ENCODE peak calls at places on chromosomes 3 and 15, in eight cellular contexts. One of them, this sample, is unnamed.
A peak's percentile ranks its signal among the peaks of the same experiment; 100 is the strongest.

GRCh38 chr3:45103753-45104714 is 42.1 kb downstream of the CDCP1 start:
- DNase-seq in mammary epithelial cell: no peak
- DNase-seq in neural progenitor cell: no peak
- DNase-seq in PC-3: no peak
- DNase-seq in IMR-90: no peak
- DNase-seq in neuronal stem cell: no peak
- DNase-seq in PC-9: no peak
- DNase-seq in fibroblast of lung: no peak
- DNase-seq in this sample: no peak

GRCh38 chr3:171673951-171674350 is 136.3 kb downstream of the PLD1 start:
- DNase-seq in PC-9: no peak
- DNase-seq in mammary epithelial cell: no peak
- DNase-seq in neuronal stem cell: no peak
- DNase-seq in fibroblast of lung: no peak
- DNase-seq in neural progenitor cell: no peak
- DNase-seq in PC-3: no peak
- DNase-seq in IMR-90: no peak
- DNase-seq in this sample: no peak

GRCh38 chr3:31968927-31969418 is 12.1 kb downstream of the OSBPL10 start:
- DNase-seq in PC-9: peak; percentile 83
- DNase-seq in fibroblast of lung: peak; percentile 100
- DNase-seq in neuronal stem cell: peak; percentile 30
- DNase-seq in mammary epithelial cell: peak; percentile 97
- DNase-seq in IMR-90: peak; percentile 93
- DNase-seq in neural progenitor cell: peak; percentile 73
- DNase-seq in PC-3: peak; percentile 97
- DNase-seq in this sample: peak; percentile 80

GRCh38 chr3:10283638-10284037 is 9.1 kb downstream of the GHRL start:
- DNase-seq in mammary epithelial cell: no peak
- DNase-seq in PC-9: no peak
- DNase-seq in IMR-90: no peak
- DNase-seq in neural progenitor cell: no peak
- DNase-seq in fibroblast of lung: no peak
- DNase-seq in PC-3: no peak
- DNase-seq in neuronal stem cell: no peak
- DNase-seq in this sample: no peak

GRCh38 chr3:46731795-46732194 is 14.1 kb upstream of the PRSS50 start:
- DNase-seq in mammary epithelial cell: no peak
- DNase-seq in fibroblast of lung: no peak
- DNase-seq in PC-3: no peak
- DNase-seq in PC-9: no peak
- DNase-seq in neural progenitor cell: no peak
- DNase-seq in IMR-90: no peak
- DNase-seq in neuronal stem cell: no peak
- DNase-seq in this sample: no peak

GRCh38 chr3:61663728-61664492 is 102.5 kb downstream of the PTPRG start:
- DNase-seq in fibroblast of lung: peak; percentile 96
- DNase-seq in neuronal stem cell: no peak
- DNase-seq in mammary epithelial cell: peak; percentile 71
- DNase-seq in neural progenitor cell: peak; percentile 23
- DNase-seq in PC-3: peak; percentile 4
- DNase-seq in PC-9: peak; percentile 79
- DNase-seq in IMR-90: peak; percentile 97
- DNase-seq in this sample: peak; percentile 92

GRCh38 chr3:156628836-156629618 is 45.4 kb upstream of the TIPARP start:
- DNase-seq in PC-3: peak; percentile 15
- DNase-seq in IMR-90: no peak
- DNase-seq in neural progenitor cell: no peak
- DNase-seq in PC-9: peak; percentile 89
- DNase-seq in fibroblast of lung: no peak
- DNase-seq in neuronal stem cell: no peak
- DNase-seq in mammary epithelial cell: no peak
- DNase-seq in this sample: no peak

GRCh38 chr3:178267158-178267838 is 268.9 kb upstream of the KCNMB2 start:
- DNase-seq in PC-3: no peak
- DNase-seq in fibroblast of lung: peak; percentile 44
- DNase-seq in PC-9: no peak
- DNase-seq in neuronal stem cell: no peak
- DNase-seq in mammary epithelial cell: no peak
- DNase-seq in neural progenitor cell: no peak
- DNase-seq in IMR-90: peak; percentile 28
- DNase-seq in this sample: peak; percentile 10

GRCh38 chr3:47227678-47228077 is 54.9 kb downstream of the KIF9 start:
- DNase-seq in neuronal stem cell: no peak
- DNase-seq in PC-9: no peak
- DNase-seq in PC-3: no peak
- DNase-seq in IMR-90: no peak
- DNase-seq in mammary epithelial cell: no peak
- DNase-seq in neural progenitor cell: no peak
- DNase-seq in fibroblast of lung: no peak
- DNase-seq in this sample: no peak

GRCh38 chr3:116000315-116000714 is 377.0 kb downstream of the GAP43 start:
- DNase-seq in PC-9: no peak
- DNase-seq in neuronal stem cell: no peak
- DNase-seq in IMR-90: peak; percentile 99
- DNase-seq in PC-3: peak; percentile 93
- DNase-seq in mammary epithelial cell: peak; percentile 95
- DNase-seq in neural progenitor cell: no peak
- DNase-seq in fibroblast of lung: peak; percentile 97
- DNase-seq in this sample: peak; percentile 45

GRCh38 chr15:94655249-94655648 is 423.9 kb downstream of the MCTP2 start:
- DNase-seq in neural progenitor cell: no peak
- DNase-seq in PC-9: no peak
- DNase-seq in PC-3: no peak
- DNase-seq in mammary epithelial cell: peak; percentile 6
- DNase-seq in IMR-90: no peak
- DNase-seq in neuronal stem cell: no peak
- DNase-seq in fibroblast of lung: no peak
- DNase-seq in this sample: no peak

GRCh38 chr3:43893721-43894120 is 203.0 kb downstream of the ABHD5 start:
- DNase-seq in neuronal stem cell: no peak
- DNase-seq in neural progenitor cell: no peak
- DNase-seq in PC-9: no peak
- DNase-seq in IMR-90: no peak
- DNase-seq in fibroblast of lung: peak; percentile 36
- DNase-seq in mammary epithelial cell: no peak
- DNase-seq in PC-3: no peak
- DNase-seq in this sample: peak; percentile 89
- H3K4me3 ChIP-seq in neuronal stem cell: peak overlapping the region; percentile 70
- H3K4me3 ChIP-seq in neural progenitor cell: peak overlapping the region; percentile 43
- H3K4me3 ChIP-seq in PC-9: peak overlapping the region; percentile 52
- H3K4me3 ChIP-seq in IMR-90: peak overlapping the region; percentile 46
- H3K4me3 ChIP-seq in fibroblast of lung: peak overlapping the region; percentile 58
- H3K4me3 ChIP-seq in mammary epithelial cell: peak overlapping the region; percentile 47
- H3K4me3 ChIP-seq in PC-3: no peak overlapping the region
- H3K4me3 ChIP-seq in this sample: peak overlapping the region; percentile 78

GRCh38 chr3:23637339-23637738 is 168.4 kb upstream of the UBE2E1 start:
- DNase-seq in fibroblast of lung: no peak
- DNase-seq in neural progenitor cell: no peak
- DNase-seq in PC-9: no peak
- DNase-seq in mammary epithelial cell: no peak
- DNase-seq in neuronal stem cell: no peak
- DNase-seq in IMR-90: no peak
- DNase-seq in PC-3: no peak
- DNase-seq in this sample: no peak

GRCh38 chr3:23629181-23629893 is 176.4 kb upstream of the UBE2E1 start:
- DNase-seq in fibroblast of lung: peak; percentile 90
- DNase-seq in PC-9: no peak
- DNase-seq in PC-3: peak; percentile 77
- DNase-seq in neuronal stem cell: no peak
- DNase-seq in neural progenitor cell: no peak
- DNase-seq in IMR-90: peak; percentile 71
- DNase-seq in mammary epithelial cell: peak; percentile 32
- DNase-seq in this sample: no peak

DNA sequence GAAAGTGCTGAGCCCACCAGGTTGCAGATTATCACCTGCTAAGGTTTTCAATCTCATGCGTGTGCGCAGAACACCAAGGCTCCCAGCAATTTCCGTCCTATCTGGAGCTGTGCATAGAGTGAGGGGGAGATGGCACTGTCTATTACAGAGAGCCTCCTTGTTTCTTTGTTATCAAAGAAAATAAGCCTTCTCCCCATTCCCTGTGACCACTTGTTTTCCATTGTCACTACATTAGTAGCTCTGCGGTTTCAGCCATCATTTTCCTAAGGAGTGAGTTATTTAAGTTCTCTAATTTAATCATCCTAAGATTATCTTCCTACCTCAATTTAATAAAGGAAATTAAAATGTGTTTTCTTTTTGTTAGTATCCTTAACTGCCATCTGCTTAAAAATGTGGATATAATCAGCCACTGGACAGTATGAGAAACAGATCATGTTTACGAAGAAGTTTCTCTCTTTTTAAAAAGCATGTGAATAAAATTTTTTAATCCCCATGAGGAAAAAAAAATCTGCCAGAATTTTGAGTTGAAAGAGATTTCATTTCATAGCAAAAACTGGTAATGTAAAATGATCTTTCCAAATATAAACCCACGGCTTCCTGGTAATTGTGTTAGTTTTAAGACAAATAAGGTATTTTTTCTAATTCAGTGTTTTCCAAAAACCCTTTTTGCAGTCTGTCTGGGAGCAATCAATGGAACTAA is 172.3 kb upstream of the UBE2E1 start:
- DNase-seq in neural progenitor cell: no peak
- DNase-seq in IMR-90: no peak
- DNase-seq in neuronal stem cell: no peak
- DNase-seq in PC-9: no peak
- DNase-seq in fibroblast of lung: no peak
- DNase-seq in mammary epithelial cell: no peak
- DNase-seq in PC-3: no peak
- DNase-seq in this sample: no peak
- H2AFZ ChIP-seq in neural progenitor cell: peak overlapping the region; percentile 68
- H2AFZ ChIP-seq in IMR-90: no peak overlapping the region
- H2AFZ ChIP-seq in neuronal stem cell: no peak overlapping the region
- H2AFZ ChIP-seq in PC-9: no peak overlapping the region
- H2AFZ ChIP-seq in fibroblast of lung: no peak overlapping the region
- H2AFZ ChIP-seq in mammary epithelial cell: no peak overlapping the region
- H2AFZ ChIP-seq in PC-3: no peak overlapping the region
- H2AFZ ChIP-seq in this sample: no peak overlapping the region

GRCh38 chr3:66177026-66177425 is 43.8 kb upstream of the SLC25A26 start:
- DNase-seq in PC-3: no peak
- DNase-seq in neuronal stem cell: no peak
- DNase-seq in mammary epithelial cell: no peak
- DNase-seq in fibroblast of lung: no peak
- DNase-seq in IMR-90: no peak
- DNase-seq in neural progenitor cell: no peak
- DNase-seq in PC-9: no peak
- DNase-seq in this sample: no peak

GRCh38 chr3:66179813-66180212 is 41.0 kb upstream of the SLC25A26 start:
- DNase-seq in IMR-90: no peak
- DNase-seq in mammary epithelial cell: no peak
- DNase-seq in neural progenitor cell: no peak
- DNase-seq in neuronal stem cell: no peak
- DNase-seq in PC-9: peak; percentile 40
- DNase-seq in PC-3: no peak
- DNase-seq in fibroblast of lung: peak; percentile 60
- DNase-seq in this sample: no peak

GRCh38 chr3:66181764-66182163 is 39.0 kb upstream of the SLC25A26 start:
- DNase-seq in neuronal stem cell: no peak
- DNase-seq in neural progenitor cell: no peak
- DNase-seq in fibroblast of lung: no peak
- DNase-seq in PC-9: no peak
- DNase-seq in IMR-90: no peak
- DNase-seq in mammary epithelial cell: no peak
- DNase-seq in PC-3: no peak
- DNase-seq in this sample: no peak

GRCh38 chr3:66182228-66182627 is 38.6 kb upstream of the SLC25A26 start:
- DNase-seq in neural progenitor cell: no peak
- DNase-seq in fibroblast of lung: no peak
- DNase-seq in PC-3: no peak
- DNase-seq in IMR-90: no peak
- DNase-seq in neuronal stem cell: no peak
- DNase-seq in mammary epithelial cell: no peak
- DNase-seq in PC-9: no peak
- DNase-seq in this sample: no peak

GRCh38 chr3:66178206-66178605 is 42.6 kb upstream of the SLC25A26 start:
- DNase-seq in fibroblast of lung: no peak
- DNase-seq in PC-3: no peak
- DNase-seq in IMR-90: no peak
- DNase-seq in PC-9: no peak
- DNase-seq in neuronal stem cell: no peak
- DNase-seq in mammary epithelial cell: no peak
- DNase-seq in neural progenitor cell: no peak
- DNase-seq in this sample: no peak
- H3K4me3 ChIP-seq in fibroblast of lung: no peak overlapping the region
- H3K4me3 ChIP-seq in PC-3: no peak overlapping the region
- H3K4me3 ChIP-seq in IMR-90: no peak overlapping the region
- H3K4me3 ChIP-seq in PC-9: no peak overlapping the region
- H3K4me3 ChIP-seq in neuronal stem cell: no peak overlapping the region
- H3K4me3 ChIP-seq in mammary epithelial cell: no peak overlapping the region
- H3K4me3 ChIP-seq in neural progenitor cell: no peak overlapping the region
- H3K4me3 ChIP-seq in this sample: no peak overlapping the region

GRCh38 chr3:42055291-42055690 is 35.9 kb upstream of the TRAK1 start:
- DNase-seq in neural progenitor cell: no peak
- DNase-seq in mammary epithelial cell: peak; percentile 89
- DNase-seq in fibroblast of lung: peak; percentile 49
- DNase-seq in neuronal stem cell: no peak
- DNase-seq in PC-9: peak; percentile 63
- DNase-seq in IMR-90: peak; percentile 85
- DNase-seq in PC-3: peak; percentile 43
- DNase-seq in this sample: no peak

GRCh38 chr3:42053476-42053875 is 37.7 kb upstream of the TRAK1 start:
- DNase-seq in mammary epithelial cell: no peak
- DNase-seq in neural progenitor cell: no peak
- DNase-seq in fibroblast of lung: no peak
- DNase-seq in PC-3: no peak
- DNase-seq in IMR-90: no peak
- DNase-seq in PC-9: no peak
- DNase-seq in neuronal stem cell: no peak
- DNase-seq in this sample: no peak

GRCh38 chr3:42051384-42052131 is 39.6 kb upstream of the TRAK1 start:
- DNase-seq in neural progenitor cell: no peak
- DNase-seq in PC-3: no peak
- DNase-seq in PC-9: no peak
- DNase-seq in neuronal stem cell: no peak
- DNase-seq in IMR-90: no peak
- DNase-seq in fibroblast of lung: peak; percentile 41
- DNase-seq in mammary epithelial cell: no peak
- DNase-seq in this sample: no peak

GRCh38 chr3:42052132-42052866 is 38.9 kb upstream of the TRAK1 start:
- DNase-seq in neuronal stem cell: no peak
- DNase-seq in mammary epithelial cell: no peak
- DNase-seq in neural progenitor cell: no peak
- DNase-seq in fibroblast of lung: peak; percentile 88
- DNase-seq in PC-3: no peak
- DNase-seq in PC-9: no peak
- DNase-seq in IMR-90: peak; percentile 88
- DNase-seq in this sample: peak; percentile 80

DNA sequence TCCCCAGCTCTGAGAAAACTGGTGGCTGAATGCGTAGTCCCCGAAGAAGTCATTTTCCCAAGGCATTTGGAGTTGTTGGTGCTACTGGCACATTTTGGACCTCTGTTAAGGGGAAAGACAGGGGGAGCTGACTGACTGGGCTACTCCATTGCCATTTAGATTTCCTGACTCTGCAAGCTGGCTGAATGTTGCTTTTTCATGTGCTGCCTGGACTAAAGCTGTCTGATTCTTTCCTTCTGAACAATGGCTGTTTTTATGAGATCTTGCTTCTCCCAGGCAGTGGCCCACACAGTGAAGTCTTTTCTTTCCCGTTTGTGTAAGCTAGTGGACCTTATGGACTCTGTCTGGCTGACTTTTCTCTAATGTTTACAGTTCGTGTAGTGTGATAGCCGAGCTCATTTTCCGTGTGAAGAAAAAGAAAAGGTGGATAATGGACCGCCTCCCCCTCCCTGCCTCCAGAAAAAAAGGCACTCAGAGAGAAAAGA is 38.2 kb upstream of the TRAK1 start:
- DNase-seq in PC-9: no peak
- DNase-seq in PC-3: no peak
- DNase-seq in neural progenitor cell: peak; percentile 34
- DNase-seq in neuronal stem cell: no peak
- DNase-seq in IMR-90: peak; percentile 69
- DNase-seq in mammary epithelial cell: no peak
- DNase-seq in fibroblast of lung: peak; percentile 24
- DNase-seq in this sample: no peak
- H2AFZ ChIP-seq in PC-9: no peak overlapping the region
- H2AFZ ChIP-seq in PC-3: no peak overlapping the region
- H2AFZ ChIP-seq in neural progenitor cell: no peak overlapping the region
- H2AFZ ChIP-seq in neuronal stem cell: no peak overlapping the region
- H2AFZ ChIP-seq in IMR-90: peak overlapping the region; percentile 7
- H2AFZ ChIP-seq in mammary epithelial cell: no peak overlapping the region
- H2AFZ ChIP-seq in fibroblast of lung: no peak overlapping the region
- H2AFZ ChIP-seq in this sample: no peak overlapping the region

This sample was measured in osteoblast.